ENCODE peak calls at places on chromosomes 16 and 17, in nine cellular contexts. I is NCI-H2107; K is choroid plexus epithelial cell; G is PC-3; X is iPS DF 19.7; P is activated CD4-positive, alpha-beta T cell treated with anti-CD3 and anti-CD28 coated beads for 1 hour; B is epithelial cell of esophagus; D is KBM-7; H is activated naive CD8-positive, alpha-beta T cell treated with anti-CD3 and anti-CD28 coated beads, Interleukin-2, amount 50 U/mL, for 24 hours. F is an unnamed sample.

GRCh38 chr17:72794152-72794551 is 298.3 kb downstream of the SLC39A11 start:
- DNase-seq in I (no peak), K (no peak), G (no peak), X (no peak), P (no peak), B (no peak), D (no peak), H (no peak), F (no peak)

GRCh38 chr16:55403464-55403863 is 75.5 kb upstream of the MMP2 start:
- DNase-seq in I (no peak), K (no peak), G (no peak), X (no peak), P (no peak), B (peak), D (no peak), H (no peak), F (no peak)

GRCh38 chr16:71846443-71846842 is 667 bp downstream of the ATXN1L start:
- DNase-seq in I (no peak), K (peak), G (no peak), X (no peak), P (no peak), B (peak), D (peak), H (peak), F (peak)

GRCh38 chr16:88459366-88460055 is 6.4 kb downstream of the ZFPM1 start:
- DNase-seq in I (no peak), K (peak), G (no peak), X (no peak), P (no peak), B (no peak), D (no peak), H (no peak), F (no peak)

GRCh38 chr17:19590912-19591551 is 57.4 kb downstream of the SLC47A1 start:
- DNase-seq in I (no peak), K (no peak), G (no peak), X (no peak), P (no peak), B (no peak), D (no peak), H (no peak), F (no peak)

GRCh38 chr17:9937164-9937835 is 32.2 kb upstream of the RCVRN start:
- DNase-seq in I (no peak), K (peak), G (no peak), X (no peak), P (no peak), B (no peak), D (no peak), H (no peak), F (no peak)

GRCh38 chr16:56610017-56610608 is 1.7 kb downstream of the MT2A start:
- DNase-seq in I (no peak), K (peak), G (peak), X (no peak), P (peak), B (peak), D (peak), H (peak), F (peak)

GRCh38 chr17:54948380-54948779 is 20.1 kb downstream of the COX11 start:
- DNase-seq in I (no peak), K (peak), G (peak), X (no peak), P (no peak), B (peak), D (peak), H (no peak), F (no peak)

GRCh38 chr16:474420-475122 is 49.1 kb downstream of the RAB11FIP3 start:
- DNase-seq in I (no peak), K (no peak), G (no peak), X (no peak), P (no peak), B (no peak), D (no peak), H (no peak), F (no peak)

GRCh38 chr16:927406-927805 is 43.4 kb downstream of the LMF1 start:
- DNase-seq in I (no peak), K (no peak), G (no peak), X (no peak), P (no peak), B (no peak), D (no peak), H (no peak), F (no peak)

GRCh38 chr16:48194828-48195566 is 39.2 kb upstream of the ABCC12 start:
- DNase-seq in I (peak), K (peak), G (peak), X (no peak), P (no peak), B (peak), D (peak), H (no peak), F (no peak)

GRCh38 chr17:41456206-41456605 is 11.0 kb downstream of the KRT32 start:
- DNase-seq in I (no peak), K (no peak), G (no peak), X (no peak), P (no peak), B (peak), D (no peak), H (no peak), F (no peak)

GRCh38 chr16:75415169-75415908 is 18.0 kb downstream of the CFDP1 start:
- DNase-seq in I (no peak), K (no peak), G (peak), X (no peak), P (no peak), B (peak), D (no peak), H (no peak), F (no peak)

GRCh38 chr16:28985611-28986041 is 774 bp downstream of the LAT start:
- DNase-seq in I (no peak), K (no peak), G (no peak), X (no peak), P (no peak), B (no peak), D (no peak), H (peak), F (no peak)

GRCh38 chr16:8948831-8949230 is 14.9 kb downstream of the USP7 start:
- DNase-seq in I (no peak), K (no peak), G (no peak), X (no peak), P (no peak), B (no peak), D (no peak), H (no peak), F (no peak)

GRCh38 chr16:15946257-15947044 is 3.0 kb upstream of the ABCC1 start:
- DNase-seq in I (no peak), K (peak), G (peak), X (no peak), P (no peak), B (peak), D (no peak), H (no peak), F (no peak)

GRCh38 chr17:44599298-44600175 is 42.3 kb downstream of the FZD2 start:
- DNase-seq in I (no peak), K (peak), G (peak), X (no peak), P (no peak), B (peak), D (no peak), H (no peak), F (no peak)

GRCh38 chr17:8121531-8122390 is 2.1 kb downstream of the HES7 start:
- DNase-seq in I (no peak), K (peak), G (peak), X (no peak), P (no peak), B (peak), D (peak), H (peak), F (peak)

GRCh38 chr16:79110953-79111352 is 489.6 kb downstream of the MAF start:
- DNase-seq in I (no peak), K (no peak), G (no peak), X (no peak), P (no peak), B (no peak), D (no peak), H (no peak), F (no peak)

GRCh38 chr16:2475413-2476344 is 752 bp downstream of the TBC1D24 start:
- DNase-seq in I (no peak), K (no peak), G (no peak), X (no peak), P (peak), B (no peak), D (no peak), H (peak), F (peak)

GRCh38 chr17:76529224-76529642 is 8.3 kb downstream of the CYGB start:
- DNase-seq in I (no peak), K (peak), G (peak), X (no peak), P (no peak), B (peak), D (peak), H (no peak), F (no peak)

GRCh38 chr16:86880316-86881117 is 302.2 kb downstream of the FOXL1 start:
- DNase-seq in I (no peak), K (peak), G (no peak), X (no peak), P (no peak), B (no peak), D (no peak), H (no peak), F (no peak)

GRCh38 chr16:11084484-11085024 is 140.2 kb downstream of the CLEC16A start:
- DNase-seq in I (no peak), K (peak), G (peak), X (no peak), P (no peak), B (no peak), D (no peak), H (no peak), F (no peak)

F was measured in CD4-positive, CD25-positive, alpha-beta regulatory T cell.